ENCODE peak calls at places on chromosomes 11 and 22, in six cellular contexts. One of them, this sample, is unnamed.

GRCh38 chr11:2085251-2086066 is 53.7 kb downstream of the IGF2 start:
- DNase-seq in activated CD8-positive, alpha-beta memory T cell treated with anti-CD3 and anti-CD28 coated beads for 48 hours: no peak
- DNase-seq in esophagus muscularis mucosa: peak
- DNase-seq in non-pigmented ciliary epithelial cell: no peak
- DNase-seq in amygdala: no peak
- DNase-seq in foreskin fibroblast: no peak
- DNase-seq in this sample: no peak

GRCh38 chr11:88813233-88813915 is 252.4 kb downstream of the GRM5 start:
- DNase-seq in amygdala: no peak
- DNase-seq in activated CD8-positive, alpha-beta memory T cell treated with anti-CD3 and anti-CD28 coated beads for 48 hours: no peak
- DNase-seq in foreskin fibroblast: no peak
- DNase-seq in esophagus muscularis mucosa: no peak
- DNase-seq in non-pigmented ciliary epithelial cell: no peak
- DNase-seq in this sample: no peak

GRCh38 chr11:96054870-96055705 is 131.2 kb upstream of the MTMR2 start:
- DNase-seq in amygdala: no peak
- DNase-seq in esophagus muscularis mucosa: no peak
- DNase-seq in foreskin fibroblast: peak
- DNase-seq in activated CD8-positive, alpha-beta memory T cell treated with anti-CD3 and anti-CD28 coated beads for 48 hours: no peak
- DNase-seq in non-pigmented ciliary epithelial cell: no peak
- DNase-seq in this sample: peak

GRCh38 chr11:868802-869201 is 26.1 kb downstream of the TSPAN4 start:
- DNase-seq in foreskin fibroblast: no peak
- DNase-seq in esophagus muscularis mucosa: no peak
- DNase-seq in amygdala: no peak
- DNase-seq in non-pigmented ciliary epithelial cell: no peak
- DNase-seq in activated CD8-positive, alpha-beta memory T cell treated with anti-CD3 and anti-CD28 coated beads for 48 hours: no peak
- DNase-seq in this sample: no peak

GRCh38 chr22:35835998-35836691 is 118.5 kb downstream of the APOL5 start:
- DNase-seq in amygdala: no peak
- DNase-seq in non-pigmented ciliary epithelial cell: no peak
- DNase-seq in activated CD8-positive, alpha-beta memory T cell treated with anti-CD3 and anti-CD28 coated beads for 48 hours: no peak
- DNase-seq in esophagus muscularis mucosa: no peak
- DNase-seq in foreskin fibroblast: peak
- DNase-seq in this sample: peak

GRCh38 chr11:61855939-61856730 is 28.0 kb downstream of the FADS2 start:
- DNase-seq in non-pigmented ciliary epithelial cell: no peak
- DNase-seq in esophagus muscularis mucosa: no peak
- DNase-seq in amygdala: no peak
- DNase-seq in foreskin fibroblast: no peak
- DNase-seq in activated CD8-positive, alpha-beta memory T cell treated with anti-CD3 and anti-CD28 coated beads for 48 hours: no peak
- DNase-seq in this sample: no peak

GRCh38 chr11:3111919-3112690 is 53.0 kb downstream of the OSBPL5 start:
- DNase-seq in esophagus muscularis mucosa: no peak
- DNase-seq in activated CD8-positive, alpha-beta memory T cell treated with anti-CD3 and anti-CD28 coated beads for 48 hours: no peak
- DNase-seq in non-pigmented ciliary epithelial cell: no peak
- DNase-seq in foreskin fibroblast: peak
- DNase-seq in amygdala: no peak
- DNase-seq in this sample: no peak

GRCh38 chr11:76664578-76665061 is 5.9 kb downstream of the LRRC32 start:
- DNase-seq in non-pigmented ciliary epithelial cell: no peak
- DNase-seq in esophagus muscularis mucosa: no peak
- DNase-seq in amygdala: no peak
- DNase-seq in activated CD8-positive, alpha-beta memory T cell treated with anti-CD3 and anti-CD28 coated beads for 48 hours: no peak
- DNase-seq in foreskin fibroblast: no peak
- DNase-seq in this sample: no peak

GRCh38 chr11:119615003-119615878 is 113.8 kb downstream of the NECTIN1 start:
- DNase-seq in amygdala: peak
- DNase-seq in non-pigmented ciliary epithelial cell: peak
- DNase-seq in activated CD8-positive, alpha-beta memory T cell treated with anti-CD3 and anti-CD28 coated beads for 48 hours: no peak
- DNase-seq in foreskin fibroblast: peak
- DNase-seq in esophagus muscularis mucosa: no peak
- DNase-seq in this sample: peak

GRCh38 chr11:72844356-72844755 is 30.1 kb downstream of the ATG16L2 start:
- DNase-seq in foreskin fibroblast: peak
- DNase-seq in non-pigmented ciliary epithelial cell: no peak
- DNase-seq in activated CD8-positive, alpha-beta memory T cell treated with anti-CD3 and anti-CD28 coated beads for 48 hours: no peak
- DNase-seq in amygdala: no peak
- DNase-seq in esophagus muscularis mucosa: no peak
- DNase-seq in this sample: no peak

GRCh38 chr22:28397324-28397723 is 282.3 kb downstream of the TTC28 start:
- DNase-seq in esophagus muscularis mucosa: no peak
- DNase-seq in amygdala: no peak
- DNase-seq in activated CD8-positive, alpha-beta memory T cell treated with anti-CD3 and anti-CD28 coated beads for 48 hours: no peak
- DNase-seq in non-pigmented ciliary epithelial cell: no peak
- DNase-seq in foreskin fibroblast: no peak
- DNase-seq in this sample: no peak

GRCh38 chr11:77865805-77866204 is 44.9 kb downstream of the AAMDC start:
- DNase-seq in esophagus muscularis mucosa: no peak
- DNase-seq in activated CD8-positive, alpha-beta memory T cell treated with anti-CD3 and anti-CD28 coated beads for 48 hours: no peak
- DNase-seq in foreskin fibroblast: no peak
- DNase-seq in non-pigmented ciliary epithelial cell: no peak
- DNase-seq in amygdala: no peak
- DNase-seq in this sample: peak

GRCh38 chr11:36577859-36578258 is 10.1 kb downstream of the RAG1 start:
- DNase-seq in foreskin fibroblast: peak
- DNase-seq in esophagus muscularis mucosa: no peak
- DNase-seq in activated CD8-positive, alpha-beta memory T cell treated with anti-CD3 and anti-CD28 coated beads for 48 hours: no peak
- DNase-seq in non-pigmented ciliary epithelial cell: no peak
- DNase-seq in amygdala: no peak
- DNase-seq in this sample: peak

GRCh38 chr22:22450343-22450839 is 58.2 kb downstream of the ZNF280B start:
- DNase-seq in esophagus muscularis mucosa: no peak
- DNase-seq in amygdala: no peak
- DNase-seq in foreskin fibroblast: no peak
- DNase-seq in activated CD8-positive, alpha-beta memory T cell treated with anti-CD3 and anti-CD28 coated beads for 48 hours: no peak
- DNase-seq in non-pigmented ciliary epithelial cell: no peak
- DNase-seq in this sample: no peak

GRCh38 chr11:115623021-115623451 is 118.8 kb upstream of the CADM1 start:
- DNase-seq in activated CD8-positive, alpha-beta memory T cell treated with anti-CD3 and anti-CD28 coated beads for 48 hours: no peak
- DNase-seq in foreskin fibroblast: peak
- DNase-seq in esophagus muscularis mucosa: no peak
- DNase-seq in non-pigmented ciliary epithelial cell: peak
- DNase-seq in amygdala: no peak
- DNase-seq in this sample: peak

GRCh38 chr22:40517631-40518030 is 118.9 kb downstream of the MRTFA start:
- DNase-seq in foreskin fibroblast: no peak
- DNase-seq in activated CD8-positive, alpha-beta memory T cell treated with anti-CD3 and anti-CD28 coated beads for 48 hours: no peak
- DNase-seq in amygdala: no peak
- DNase-seq in non-pigmented ciliary epithelial cell: no peak
- DNase-seq in esophagus muscularis mucosa: no peak
- DNase-seq in this sample: no peak

GRCh38 chr22:47057916-47058585 is 295.6 kb downstream of the TBC1D22A start:
- DNase-seq in foreskin fibroblast: no peak
- DNase-seq in esophagus muscularis mucosa: no peak
- DNase-seq in amygdala: no peak
- DNase-seq in activated CD8-positive, alpha-beta memory T cell treated with anti-CD3 and anti-CD28 coated beads for 48 hours: no peak
- DNase-seq in non-pigmented ciliary epithelial cell: no peak
- DNase-seq in this sample: no peak

GRCh38 chr11:126452256-126452655 is 96.8 kb downstream of the ST3GAL4 start:
- DNase-seq in activated CD8-positive, alpha-beta memory T cell treated with anti-CD3 and anti-CD28 coated beads for 48 hours: no peak
- DNase-seq in foreskin fibroblast: no peak
- DNase-seq in esophagus muscularis mucosa: no peak
- DNase-seq in amygdala: no peak
- DNase-seq in non-pigmented ciliary epithelial cell: no peak
- DNase-seq in this sample: no peak

GRCh38 chr11:24457985-24458384 is 38.9 kb upstream of the LUZP2 start:
- DNase-seq in amygdala: no peak
- DNase-seq in esophagus muscularis mucosa: no peak
- DNase-seq in foreskin fibroblast: no peak
- DNase-seq in activated CD8-positive, alpha-beta memory T cell treated with anti-CD3 and anti-CD28 coated beads for 48 hours: no peak
- DNase-seq in non-pigmented ciliary epithelial cell: no peak
- DNase-seq in this sample: no peak

GRCh38 chr11:34150494-34151151 is 45.2 kb downstream of the NAT10 start:
- DNase-seq in amygdala: no peak
- DNase-seq in foreskin fibroblast: peak
- DNase-seq in esophagus muscularis mucosa: no peak
- DNase-seq in activated CD8-positive, alpha-beta memory T cell treated with anti-CD3 and anti-CD28 coated beads for 48 hours: no peak
- DNase-seq in non-pigmented ciliary epithelial cell: no peak
- DNase-seq in this sample: no peak

GRCh38 chr22:30968015-30968923 is at the start of gene MORC2:
- DNase-seq in amygdala: no peak
- DNase-seq in non-pigmented ciliary epithelial cell: no peak
- DNase-seq in esophagus muscularis mucosa: no peak
- DNase-seq in foreskin fibroblast: no peak
- DNase-seq in activated CD8-positive, alpha-beta memory T cell treated with anti-CD3 and anti-CD28 coated beads for 48 hours: peak
- DNase-seq in this sample: no peak

GRCh38 chr11:70872950-70873735 is 379.2 kb downstream of the SHANK2 start:
- DNase-seq in amygdala: no peak
- DNase-seq in foreskin fibroblast: no peak
- DNase-seq in non-pigmented ciliary epithelial cell: no peak
- DNase-seq in activated CD8-positive, alpha-beta memory T cell treated with anti-CD3 and anti-CD28 coated beads for 48 hours: no peak
- DNase-seq in esophagus muscularis mucosa: no peak
- DNase-seq in this sample: no peak

GRCh38 chr11:45881708-45882368 is 3.6 kb upstream of the MAPK8IP1 start:
- DNase-seq in foreskin fibroblast: no peak
- DNase-seq in activated CD8-positive, alpha-beta memory T cell treated with anti-CD3 and anti-CD28 coated beads for 48 hours: no peak
- DNase-seq in non-pigmented ciliary epithelial cell: no peak
- DNase-seq in esophagus muscularis mucosa: no peak
- DNase-seq in amygdala: no peak
- DNase-seq in this sample: no peak

GRCh38 chr11:3340025-3340424 is 38.9 kb downstream of the ZNF195 start:
- DNase-seq in esophagus muscularis mucosa: no peak
- DNase-seq in amygdala: no peak
- DNase-seq in foreskin fibroblast: peak
- DNase-seq in non-pigmented ciliary epithelial cell: peak
- DNase-seq in activated CD8-positive, alpha-beta memory T cell treated with anti-CD3 and anti-CD28 coated beads for 48 hours: no peak
- DNase-seq in this sample: peak

GRCh38 chr11:130511765-130512164 is 63.3 kb downstream of the ADAMTS15 start:
- DNase-seq in esophagus muscularis mucosa: no peak
- DNase-seq in foreskin fibroblast: no peak
- DNase-seq in activated CD8-positive, alpha-beta memory T cell treated with anti-CD3 and anti-CD28 coated beads for 48 hours: no peak
- DNase-seq in non-pigmented ciliary epithelial cell: no peak
- DNase-seq in amygdala: no peak
- DNase-seq in this sample: no peak

GRCh38 chr22:26170795-26171194 is 1.5 kb downstream of the SEZ6L start:
- DNase-seq in amygdala: no peak
- DNase-seq in foreskin fibroblast: no peak
- DNase-seq in esophagus muscularis mucosa: no peak
- DNase-seq in activated CD8-positive, alpha-beta memory T cell treated with anti-CD3 and anti-CD28 coated beads for 48 hours: no peak
- DNase-seq in non-pigmented ciliary epithelial cell: no peak
- DNase-seq in this sample: no peak

GRCh38 chr11:116791002-116791812 is 472 bp downstream of the APOA5 start:
- DNase-seq in activated CD8-positive, alpha-beta memory T cell treated with anti-CD3 and anti-CD28 coated beads for 48 hours: peak
- DNase-seq in foreskin fibroblast: no peak
- DNase-seq in non-pigmented ciliary epithelial cell: no peak
- DNase-seq in esophagus muscularis mucosa: no peak
- DNase-seq in amygdala: peak
- DNase-seq in this sample: peak

GRCh38 chr11:73622920-73623593 is 23.3 kb upstream of the PLEKHB1 start:
- DNase-seq in esophagus muscularis mucosa: no peak
- DNase-seq in non-pigmented ciliary epithelial cell: no peak
- DNase-seq in amygdala: no peak
- DNase-seq in foreskin fibroblast: no peak
- DNase-seq in activated CD8-positive, alpha-beta memory T cell treated with anti-CD3 and anti-CD28 coated beads for 48 hours: no peak
- DNase-seq in this sample: no peak